ENCODE peak calls at places on chromosome 14, in seven cellular contexts. M, I, U, Z, J, L and N are unnamed samples.
A peak's percentile ranks its signal among the peaks of the same experiment; 100 is the strongest.

GRCh38 chr14:93944348-93945069 is 17.4 kb downstream of the FAM181A start:
- DNase-seq in M (no peak), I (no peak), U (no peak), Z (no peak), J (no peak), L (no peak), N (no peak)

GRCh38 chr14:99327458-99328250 is 55.7 kb upstream of the BCL11B start:
- DNase-seq in M (no peak), I (no peak), U (no peak), Z (no peak), J (no peak), L (no peak), N (no peak)

GRCh38 chr14:69657961-69658360 is 46.6 kb downstream of the SUSD6 start:
- DNase-seq in M (no peak), I (no peak), U (no peak), Z (no peak), J (peak; percentile 74), L (no peak), N (peak; percentile 47)

GRCh38 chr14:75825147-75825592 is 156.6 kb downstream of the TGFB3 start:
- DNase-seq in M (no peak), I (no peak), U (no peak), Z (peak; percentile 21), J (no peak), L (no peak), N (peak; percentile 65)

GRCh38 chr14:75486317-75486716 is 36.0 kb upstream of the BATF start:
- DNase-seq in M (no peak), I (no peak), U (no peak), Z (no peak), J (no peak), L (no peak), N (no peak)

GRCh38 chr14:68843471-68844209 is 50.8 kb upstream of the ZFP36L1 start:
- DNase-seq in M (no peak), I (peak; percentile 34), U (peak; percentile 84), Z (peak; percentile 78), J (peak; percentile 85), L (peak; percentile 27), N (peak; percentile 80)

GRCh38 chr14:54291491-54292191 is 105.2 kb upstream of the CDKN3 start:
- DNase-seq in M (no peak), I (no peak), U (no peak), Z (no peak), J (no peak), L (no peak), N (peak; percentile 59)

GRCh38 chr14:86708846-86709339 is 1178.9 kb downstream of the FLRT2 start:
- DNase-seq in M (no peak), I (no peak), U (no peak), Z (no peak), J (no peak), L (no peak), N (no peak)

GRCh38 chr14:49692191-49692757 is 646 bp upstream of the KLHDC1 start:
- DNase-seq in M (no peak), I (no peak), U (no peak), Z (no peak), J (no peak), L (no peak), N (peak; percentile 5)

GRCh38 chr14:23404331-23404900 is 3.7 kb downstream of the MYH6 start:
- DNase-seq in M (no peak), I (no peak), U (no peak), Z (no peak), J (no peak), L (no peak), N (no peak)

GRCh38 chr14:77040309-77040994 is 11.9 kb upstream of the IRF2BPL start:
- DNase-seq in M (peak; percentile 90), I (peak; percentile 97), U (peak; percentile 100), Z (peak; percentile 97), J (peak; percentile 99), L (peak; percentile 99), N (peak; percentile 100)

GRCh38 chr14:71582705-71583104 is 349.5 kb upstream of the RGS6 start:
- DNase-seq in M (peak; percentile 42), I (peak; percentile 51), U (no peak), Z (no peak), J (no peak), L (no peak), N (peak; percentile 70)

GRCh38 chr14:65164068-65164824 is 61.9 kb upstream of the MAX start:
- DNase-seq in M (no peak), I (no peak), U (no peak), Z (peak; percentile 76), J (no peak), L (peak; percentile 19), N (peak; percentile 74)

GRCh38 chr14:102223682-102224081 is 81.3 kb downstream of the MOK start:
- DNase-seq in M (no peak), I (no peak), U (no peak), Z (no peak), J (no peak), L (no peak), N (no peak)

GRCh38 chr14:64942531-64943111 is at the start of gene GPX2:
- DNase-seq in M (no peak), I (no peak), U (no peak), Z (no peak), J (no peak), L (no peak), N (no peak)

GRCh38 chr14:36162267-36162666 is 14.3 kb downstream of the PTCSC3 start:
- DNase-seq in M (no peak), I (no peak), U (no peak), Z (no peak), J (no peak), L (no peak), N (no peak)

DNA sequence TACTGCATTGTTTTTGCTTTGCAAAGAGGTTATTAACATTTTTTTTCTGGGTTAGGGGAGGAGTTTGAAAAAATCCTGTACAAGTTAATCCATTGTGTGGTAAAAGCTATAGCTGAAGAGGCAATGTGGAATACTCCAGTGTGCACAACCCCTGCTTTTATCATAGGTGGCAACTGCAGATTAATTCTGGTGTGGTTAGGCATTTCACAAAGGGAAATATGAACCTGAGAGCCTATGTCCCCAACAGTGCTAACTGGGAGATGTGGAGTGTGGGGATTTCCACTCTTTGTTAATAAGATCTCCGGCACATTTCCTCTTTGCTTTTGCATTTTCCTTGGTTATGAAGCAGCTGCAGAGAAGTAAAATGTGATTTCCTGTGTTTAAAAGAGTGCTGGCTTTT is 33.6 kb downstream of the PRORP start:
- DNase-seq in M (peak; percentile 16), I (peak; percentile 15), U (no peak), Z (peak; percentile 59), J (no peak), L (no peak), N (peak; percentile 77)
- H3K4me3 ChIP-seq in M (no peak overlapping the region), I (no peak overlapping the region), U (no peak overlapping the region), Z (peak overlapping the region; percentile 4), J (no peak overlapping the region), L (no peak overlapping the region), N (no peak overlapping the region)

GRCh38 chr14:58128416-58128815 is 23.6 kb downstream of the ARMH4 start:
- DNase-seq in M (no peak), I (no peak), U (no peak), Z (no peak), J (no peak), L (no peak), N (no peak)

GRCh38 chr14:58131386-58131785 is 20.6 kb downstream of the ARMH4 start:
- DNase-seq in M (peak; percentile 12), I (peak; percentile 21), U (no peak), Z (no peak), J (no peak), L (no peak), N (peak; percentile 12)

GRCh38 chr14:58129208-58129607 is 22.8 kb downstream of the ARMH4 start:
- DNase-seq in M (no peak), I (no peak), U (no peak), Z (no peak), J (no peak), L (no peak), N (no peak)

GRCh38 chr14:58133739-58134138 is 18.3 kb downstream of the ARMH4 start:
- DNase-seq in M (peak; percentile 37), I (peak; percentile 47), U (no peak), Z (no peak), J (no peak), L (no peak), N (peak; percentile 72)

GRCh38 chr14:58130121-58130782 is 21.8 kb downstream of the ARMH4 start:
- DNase-seq in M (no peak), I (no peak), U (no peak), Z (no peak), J (no peak), L (no peak), N (no peak)
- H3K4me3 ChIP-seq in M (no peak overlapping the region), I (no peak overlapping the region), U (no peak overlapping the region), Z (no peak overlapping the region), J (no peak overlapping the region), L (no peak overlapping the region), N (no peak overlapping the region)

GRCh38 chr14:91870001-91870400 is 2.7 kb upstream of the TC2N start:
- DNase-seq in M (no peak), I (no peak), U (no peak), Z (no peak), J (no peak), L (no peak), N (no peak)

GRCh38 chr14:91870890-91871289 is 3.6 kb upstream of the TC2N start:
- DNase-seq in M (no peak), I (no peak), U (no peak), Z (no peak), J (no peak), L (no peak), N (no peak)

GRCh38 chr14:91872011-91872476 is 4.7 kb upstream of the TC2N start:
- DNase-seq in M (no peak), I (no peak), U (no peak), Z (peak; percentile 65), J (peak; percentile 73), L (no peak), N (peak; percentile 49)

GRCh38 chr14:91867316-91867988 is at the start of gene TC2N:
- DNase-seq in M (no peak), I (no peak), U (no peak), Z (peak; percentile 69), J (no peak), L (no peak), N (no peak)

GRCh38 chr14:91869556-91869955 is 2.2 kb upstream of the TC2N start:
- DNase-seq in M (no peak), I (no peak), U (no peak), Z (no peak), J (no peak), L (no peak), N (no peak)
- H3K4me3 ChIP-seq in M (no peak overlapping the region), I (no peak overlapping the region), U (no peak overlapping the region), Z (no peak overlapping the region), J (no peak overlapping the region), L (no peak overlapping the region), N (no peak overlapping the region)

DNA sequence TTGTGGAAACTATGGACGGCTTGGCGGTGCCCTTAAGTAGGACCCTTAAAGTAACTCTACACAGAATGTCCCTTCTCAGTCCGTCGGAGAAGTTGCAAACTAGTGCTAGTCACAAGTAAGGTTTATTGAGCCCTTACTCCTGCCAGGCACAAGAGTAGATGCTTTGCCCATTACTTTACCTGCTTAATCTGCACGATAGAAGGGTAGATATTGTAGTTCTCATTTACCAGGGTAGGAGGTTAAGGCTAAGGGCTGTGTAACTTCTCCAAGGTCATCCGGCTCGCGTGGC is 500 bp upstream of the ARMH4 start:
- DNase-seq in M (no peak), I (no peak), U (no peak), Z (no peak), J (no peak), L (no peak), N (no peak)
- H3K4me3 ChIP-seq in M (peak overlapping the region; percentile 73), I (peak overlapping the region; percentile 71), U (peak overlapping the region; percentile 59), Z (peak overlapping the region; percentile 58), J (peak overlapping the region; percentile 84), L (peak overlapping the region; percentile 50), N (peak overlapping the region; percentile 65)